ENCODE peak calls at places on chromosomes 12 and 14, in five cellular contexts. S is HepG2, P is lower leg skin, Y is A549, C is uterus. N is an unnamed sample.

GRCh38 chr14:72439707-72440106 is 454.2 kb downstream of the DPF3 start:
- DNase-seq in S (no peak), P (no peak), Y (no peak), C (no peak), N (no peak)

GRCh38 chr12:107684990-107685359 is 624 bp upstream of the PWP1 start:
- DNase-seq in S (peak; percentile 96), P (no peak), Y (peak; percentile 71), C (no peak), N (no peak)

GRCh38 chr12:100528044-100528443 is 45.4 kb upstream of the GAS2L3 start:
- DNase-seq in S (no peak), P (no peak), Y (no peak), C (no peak), N (no peak)

GRCh38 chr14:59631237-59631636 is 54.6 kb upstream of the CCDC175 start:
- DNase-seq in S (peak; percentile 9), P (no peak), Y (peak; percentile 12), C (no peak), N (no peak)

GRCh38 chr12:121537814-121538698 is 42.8 kb downstream of the KDM2B start:
- DNase-seq in S (no peak), P (no peak), Y (no peak), C (no peak), N (no peak)

GRCh38 chr14:31387091-31387490 is 33.3 kb downstream of the HEATR5A start:
- DNase-seq in S (no peak), P (no peak), Y (no peak), C (no peak), N (no peak)

GRCh38 chr12:112236786-112237185 is 111.4 kb downstream of the TRAFD1 start:
- DNase-seq in S (no peak), P (no peak), Y (no peak), C (no peak), N (no peak)

GRCh38 chr14:95292660-95293425 is 26.9 kb downstream of the CLMN start:
- DNase-seq in S (no peak), P (peak; percentile 82), Y (no peak), C (no peak), N (no peak)

DNA sequence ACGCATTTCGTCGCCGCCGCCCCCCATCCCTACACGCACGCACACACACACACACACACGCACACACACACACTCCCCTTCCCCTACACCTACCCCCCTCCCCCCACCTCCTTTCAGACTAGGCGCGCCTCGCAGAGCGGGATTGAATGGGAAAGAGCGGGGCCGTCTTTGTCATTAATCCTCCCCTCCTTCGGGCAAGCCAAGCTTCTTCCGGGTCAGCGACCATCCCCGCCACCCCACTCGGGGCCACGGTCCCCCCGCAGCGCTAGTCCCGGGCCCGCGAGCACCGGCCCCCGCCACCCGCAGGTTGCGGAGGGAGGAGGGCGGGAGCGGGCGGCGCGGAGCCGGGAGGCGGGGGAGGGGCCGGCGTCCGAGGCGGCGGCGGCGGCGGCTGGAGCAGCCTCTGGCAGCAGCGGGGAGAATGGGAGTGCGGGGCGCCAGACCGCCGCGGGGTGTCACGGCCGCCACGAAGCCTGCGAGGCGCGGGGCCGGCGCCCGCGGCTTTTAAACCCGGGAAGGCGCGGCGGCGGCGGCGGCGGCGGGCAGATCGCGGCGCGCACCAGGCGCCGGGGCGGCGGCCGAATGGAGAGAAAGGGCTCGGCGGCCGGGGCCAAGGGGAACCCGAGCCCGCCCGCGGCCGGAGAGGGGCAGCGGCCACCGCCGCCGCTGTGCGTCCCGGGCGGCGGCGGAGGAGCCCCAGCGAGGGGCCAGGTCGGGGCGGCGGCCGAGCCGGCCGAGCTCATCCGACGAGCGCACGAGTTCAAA is at the start of gene TTC9:
- DNase-seq in S (no peak), P (no peak), Y (no peak), C (no peak), N (peak; percentile 46)
- TF ChIP-seq POLR2A in S (no peak), P (no peak), Y (no peak), C (no peak), N (no peak)

GRCh38 chr14:100145682-100146464 is 13.6 kb downstream of the DEGS2 start:
- DNase-seq in S (no peak), P (no peak), Y (no peak), C (no peak), N (no peak)
- TF ChIP-seq POLR2A in S (no peak), P (no peak), Y (no peak), C (no peak), N (no peak)

GRCh38 chr12:106086696-106087095 is 52.1 kb downstream of the NUAK1 start:
- DNase-seq in S (no peak), P (no peak), Y (no peak), C (no peak), N (no peak)
- TF ChIP-seq POLR2A in S (no peak), P (no peak), Y (no peak), C (no peak), N (no peak)

GRCh38 chr12:69024907-69025306 is 91.9 kb upstream of the CPM start:
- DNase-seq in S (no peak), P (no peak), Y (no peak), C (no peak), N (no peak)

GRCh38 chr12:69022674-69023073 is 89.7 kb upstream of the CPM start:
- DNase-seq in S (no peak), P (no peak), Y (no peak), C (no peak), N (no peak)

GRCh38 chr12:69026341-69026740 is 93.4 kb upstream of the CPM start:
- DNase-seq in S (no peak), P (no peak), Y (no peak), C (no peak), N (no peak)

GRCh38 chr12:69023840-69024239 is 90.9 kb upstream of the CPM start:
- DNase-seq in S (no peak), P (peak; percentile 26), Y (no peak), C (no peak), N (no peak)

DNA sequence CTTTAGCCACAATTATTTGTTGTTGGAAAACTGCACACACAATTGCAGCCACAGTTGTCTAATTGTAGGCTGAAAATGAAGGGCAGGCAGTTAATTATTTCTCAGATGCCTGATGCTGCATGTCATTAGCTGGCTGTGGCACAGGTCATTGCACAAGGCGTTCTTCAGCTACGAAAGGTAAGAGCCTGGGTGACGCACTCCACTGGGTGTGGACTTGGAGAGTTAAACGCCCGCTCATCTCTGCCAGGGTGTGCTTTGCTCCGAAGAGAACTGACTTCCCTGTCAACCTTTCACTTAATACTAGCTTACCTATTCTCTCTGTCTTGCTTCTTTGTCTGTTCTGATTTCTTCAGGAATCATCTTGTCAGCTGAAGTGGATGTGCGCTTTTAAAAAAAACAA is 91.4 kb upstream of the CPM start:
- DNase-seq in S (no peak), P (peak; percentile 92), Y (peak; percentile 77), C (no peak), N (no peak)
- TF ChIP-seq POLR2A in S (no peak), P (no peak), Y (no peak), C (no peak), N (no peak)

GRCh38 chr12:68109001-68109400 is 50.5 kb downstream of the IFNG start:
- DNase-seq in S (no peak), P (no peak), Y (no peak), C (no peak), N (no peak)
- TF ChIP-seq POLR2A in S (no peak), P (no peak), Y (no peak), C (no peak), N (no peak)

GRCh38 chr12:127247937-127248336 is 1019.0 kb upstream of the TMEM132C start:
- DNase-seq in S (no peak), P (no peak), Y (no peak), C (no peak), N (no peak)

GRCh38 chr12:127254420-127254955 is 1012.5 kb upstream of the TMEM132C start:
- DNase-seq in S (no peak), P (no peak), Y (no peak), C (no peak), N (no peak)

GRCh38 chr12:127257366-127257935 is 1009.5 kb upstream of the TMEM132C start:
- DNase-seq in S (no peak), P (no peak), Y (no peak), C (no peak), N (no peak)

GRCh38 chr12:127253797-127254196 is 1013.2 kb upstream of the TMEM132C start:
- DNase-seq in S (no peak), P (no peak), Y (peak; percentile 5), C (no peak), N (no peak)
- TF ChIP-seq POLR2A in S (no peak), P (no peak), Y (no peak), C (no peak), N (no peak)

GRCh38 chr12:52526511-52526951 is 6.3 kb upstream of the KRT5 start:
- DNase-seq in S (no peak), P (peak; percentile 76), Y (no peak), C (no peak), N (no peak)
- TF ChIP-seq POLR2A in S (no peak), P (no peak), Y (no peak), C (no peak), N (no peak)

N was measured in GM12891.